ENCODE peak calls at places on chromosome 20, in five cellular contexts. G is upper lobe of right lung, S is tibial nerve, M is GM23338, U is neural progenitor cell. A is an unnamed sample. For H3K27me3, the result is how much of the 10 kb centered on the place peaks cover.

GRCh38 chr20:48691523-48691922 is 136.3 kb downstream of the PREX1 start:
- DNase-seq in S (no peak), G (no peak), U (no peak), M (no peak), A (no peak)

GRCh38 chr20:37651932-37652331 is 41.9 kb upstream of the CTNNBL1 start:
- DNase-seq in U (peak), S (no peak), M (peak), G (peak), A (peak)

GRCh38 chr20:12949429-12949980 is 59.3 kb upstream of the SPTLC3 start:
- DNase-seq in S (no peak), M (no peak), G (no peak), U (no peak), A (no peak)

GRCh38 chr20:4102381-4102780 is 87.0 kb upstream of the RNF24 start:
- DNase-seq in S (no peak), G (no peak), M (no peak), U (no peak), A (no peak)

GRCh38 chr20:41139227-41140093 is 2.1 kb downstream of the PLCG1 start:
- DNase-seq in G (peak), M (no peak), S (no peak), U (no peak), A (no peak)

GRCh38 chr20:10708342-10709185 is 34.8 kb upstream of the JAG1 start:
- DNase-seq in U (peak), S (no peak), G (no peak), M (no peak), A (no peak)

GRCh38 chr20:34220581-34220980 is 20.6 kb upstream of the ASIP start:
- DNase-seq in G (no peak), M (no peak), U (no peak), S (no peak), A (no peak)

GRCh38 chr20:6533321-6533720 is 234.2 kb upstream of the BMP2 start:
- DNase-seq in G (no peak), U (peak), M (no peak), S (no peak), A (peak)

GRCh38 chr20:10935658-10936057 is 261.9 kb upstream of the JAG1 start:
- DNase-seq in S (no peak), G (no peak), U (no peak), M (no peak), A (no peak)

GRCh38 chr20:38115205-38115604 is 49.9 kb downstream of the TGM2 start:
- DNase-seq in M (peak), U (no peak), G (no peak), S (no peak), A (no peak)

GRCh38 chr20:59771506-59772372 is 161.7 kb downstream of the SYCP2 start:
- DNase-seq in M (no peak), G (no peak), S (no peak), U (no peak), A (no peak)

GRCh38 chr20:38880952-38881735 is 45.1 kb upstream of the FAM83D start:
- DNase-seq in M (no peak), G (peak), U (no peak), S (no peak), A (no peak)

GRCh38 chr20:16444056-16444777 is 129.0 kb downstream of the KIF16B start:
- DNase-seq in M (no peak), G (no peak), S (no peak), U (no peak), A (peak)

GRCh38 chr20:23614163-23614562 is 8.4 kb upstream of the CST9 start:
- DNase-seq in M (no peak), G (no peak), U (no peak), S (no peak), A (no peak)

GRCh38 chr20:19887566-19888268 is 129.4 kb upstream of the NAA20 start:
- DNase-seq in U (no peak), S (no peak), G (no peak), M (no peak), A (no peak)

GRCh38 chr20:7470912-7471311 is 469.3 kb downstream of the HAO1 start:
- DNase-seq in U (no peak), S (no peak), G (no peak), M (peak), A (no peak)

GRCh38 chr20:59022754-59023153 is 3.5 kb downstream of the TUBB1 start:
- DNase-seq in G (no peak), U (no peak), S (no peak), M (no peak), A (no peak)

GRCh38 chr20:50013976-50014375 is 31.2 kb downstream of the SNAI1 start:
- DNase-seq in U (no peak), G (no peak), M (no peak), S (no peak), A (no peak)

GRCh38 chr20:61435823-61436220 is 183.8 kb downstream of the CDH4 start:
- DNase-seq in M (no peak), U (no peak), G (peak), S (no peak), A (no peak)

GRCh38 chr20:61437280-61438206 is 185.5 kb downstream of the CDH4 start:
- DNase-seq in S (no peak), G (no peak), U (peak), M (peak), A (peak)

GRCh38 chr20:61435184-61435822 is 183.2 kb downstream of the CDH4 start:
- DNase-seq in M (no peak), U (peak), S (no peak), G (no peak), A (no peak)

GRCh38 chr20:61436268-61436667 is 184.2 kb downstream of the CDH4 start:
- DNase-seq in U (no peak), M (no peak), S (no peak), G (peak), A (no peak)

GRCh38 chr20:61436674-61437279 is 184.7 kb downstream of the CDH4 start:
- DNase-seq in G (peak), S (no peak), M (peak), U (peak), A (peak)
- TF ChIP-seq CTCF in G (no peak), S (no peak), M (no peak), U (no peak), A (no peak)

GRCh38 chr20:21100590-21101452 is 5.3 kb downstream of the LINC00237 start:
- DNase-seq in M (peak), G (peak), S (no peak), U (peak), A (peak)

GRCh38 chr20:21102252-21102609 is 3.9 kb downstream of the LINC00237 start:
- DNase-seq in G (no peak), U (peak), S (no peak), M (peak), A (no peak)

GRCh38 chr20:21101453-21102251 is 4.5 kb downstream of the LINC00237 start:
- DNase-seq in U (peak), G (peak), M (peak), S (no peak), A (peak)

GRCh38 chr20:21102691-21103311 is 3.4 kb downstream of the LINC00237 start:
- DNase-seq in S (no peak), G (peak), M (peak), U (peak), A (peak)

GRCh38 chr20:21099653-21100589 is 6.2 kb downstream of the LINC00237 start:
- DNase-seq in G (peak), U (peak), S (no peak), M (peak), A (peak)
- H3K27me3 ChIP-seq in G (half or more), U (half or more), S (under half), M (half or more), A (half or more)

GRCh38 chr20:25223179-25223661 is 24.7 kb upstream of the PYGB start:
- DNase-seq in M (peak), U (peak), S (no peak), G (no peak), A (peak)
- TF ChIP-seq CTCF in M (no peak), U (no peak), S (no peak), G (no peak), A (peak)

GRCh38 chr20:32638848-32639247 is 34.9 kb downstream of the C20orf203 start:
- DNase-seq in S (no peak), G (no peak), M (peak), U (peak), A (peak)

GRCh38 chr20:32637738-32638137 is 36.0 kb downstream of the C20orf203 start:
- DNase-seq in G (no peak), M (no peak), S (no peak), U (no peak), A (no peak)

GRCh38 chr20:32641464-32641863 is 32.3 kb downstream of the C20orf203 start:
- DNase-seq in U (no peak), G (no peak), M (no peak), S (no peak), A (no peak)

GRCh38 chr20:32637311-32637710 is 36.4 kb downstream of the C20orf203 start:
- DNase-seq in G (no peak), S (no peak), U (no peak), M (no peak), A (no peak)

GRCh38 chr20:32639284-32639683 is 34.5 kb downstream of the C20orf203 start:
- DNase-seq in U (no peak), M (no peak), G (no peak), S (no peak), A (no peak)
- H3K27me3 ChIP-seq in U (under half), M (under half), G (under half), S (under half), A (under half)

DNA sequence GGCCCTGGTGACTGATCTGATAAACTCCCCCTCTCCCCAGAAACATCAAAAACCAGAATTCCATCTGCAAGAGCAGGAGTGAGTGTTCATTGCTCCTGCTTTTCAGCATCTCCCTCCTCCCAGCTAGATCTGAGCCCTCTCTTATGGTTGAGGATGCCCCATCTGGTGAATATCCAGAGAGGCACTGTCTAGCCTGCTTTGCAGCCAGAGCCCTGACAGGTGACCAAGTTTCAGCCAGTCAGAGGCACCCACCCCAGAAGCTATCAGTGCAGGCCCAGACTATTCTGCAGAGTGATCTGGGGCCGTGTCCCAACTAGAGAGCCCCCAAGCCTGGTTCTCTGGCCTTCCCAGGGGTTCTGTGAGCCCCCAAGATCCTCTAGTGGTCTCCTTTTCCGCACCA is 6.4 kb upstream of the BMP7 start:
- DNase-seq in M (no peak), G (no peak), S (no peak), U (peak), A (peak)
- TF ChIP-seq CTCF in M (no peak), G (no peak), S (no peak), U (no peak), A (no peak)

GRCh38 chr20:62632575-62632974 is 9.7 kb upstream of the SLCO4A1 start:
- DNase-seq in S (no peak), G (no peak), M (no peak), U (no peak), A (no peak)

GRCh38 chr20:62634330-62634967 is 7.9 kb upstream of the SLCO4A1 start:
- DNase-seq in S (no peak), M (no peak), U (no peak), G (no peak), A (no peak)

GRCh38 chr20:62629864-62630470 is 12.3 kb upstream of the SLCO4A1 start:
- DNase-seq in M (no peak), U (no peak), G (no peak), S (no peak), A (no peak)

GRCh38 chr20:62633571-62634329 is 8.6 kb upstream of the SLCO4A1 start:
- DNase-seq in M (no peak), S (no peak), G (no peak), U (no peak), A (peak)

GRCh38 chr20:62631336-62632317 is 10.7 kb upstream of the SLCO4A1 start:
- DNase-seq in S (no peak), M (no peak), U (no peak), G (no peak), A (no peak)
- H3K27me3 ChIP-seq in S (under half), M (under half), U (under half), G (under half), A (under half)

DNA sequence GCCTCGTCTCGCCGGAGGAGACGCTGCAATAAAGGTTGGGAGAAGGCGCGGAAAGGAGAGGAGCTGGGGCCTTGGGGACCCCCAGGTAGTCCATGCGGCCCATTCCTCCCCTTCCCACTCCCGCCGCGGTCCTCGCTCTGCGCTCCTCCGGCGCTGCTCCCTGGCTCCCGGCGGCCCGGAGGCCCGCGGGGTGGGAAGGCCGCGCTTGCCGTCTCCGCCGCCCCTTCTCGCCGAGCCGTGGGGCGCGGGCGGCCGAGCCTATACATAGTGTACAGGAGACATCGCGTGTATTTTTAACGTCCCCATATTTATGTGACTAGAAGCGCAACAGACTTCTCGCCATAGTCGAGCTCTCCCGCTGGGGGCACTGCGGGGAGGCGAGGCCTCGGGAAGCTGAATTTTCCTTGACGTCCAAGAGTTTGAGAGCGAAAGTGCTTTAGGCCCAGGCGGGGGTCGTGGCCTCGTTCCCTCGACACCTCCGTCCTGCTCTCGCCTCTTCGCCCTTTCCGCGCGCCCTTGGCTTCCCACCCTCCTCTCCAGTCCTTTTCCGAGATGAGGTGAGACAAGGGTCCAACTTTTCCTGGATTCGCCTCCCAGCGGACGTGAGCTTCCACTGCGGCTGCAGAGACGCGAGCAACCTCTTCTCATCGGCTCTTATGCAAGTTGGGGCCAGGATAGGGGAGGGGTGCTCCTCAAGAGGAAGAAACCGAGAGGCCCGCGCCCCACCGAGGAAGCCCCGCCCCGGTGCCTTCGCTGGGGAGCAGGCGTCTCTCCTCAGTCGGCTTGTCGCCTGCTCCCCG is 29.0 kb downstream of the SLC12A5 start:
- DNase-seq in U (peak), M (peak), G (peak), S (peak), A (peak)
- TF ChIP-seq CTCF in U (peak), M (peak), G (peak), S (no peak), A (peak)

A was measured in cardiac muscle cell.